ENCODE peak calls at places on chromosomes 5 and 9, in ten cellular contexts. One of them, this sample, is unnamed.

GRCh38 chr5:115873392-115873791 is 31.7 kb downstream of the AP3S1 start:
- DNase-seq in suprapubic skin: no peak
- DNase-seq in H1: no peak
- DNase-seq in A549: no peak
- DNase-seq in ovary: no peak
- DNase-seq in tibial nerve: no peak
- DNase-seq in stomach: no peak
- DNase-seq in sigmoid colon: no peak
- DNase-seq in upper lobe of left lung: no peak
- DNase-seq in HepG2: no peak
- DNase-seq in this sample: no peak

GRCh38 chr5:135944967-135945560 is 9.7 kb downstream of the LECT2 start:
- DNase-seq in suprapubic skin: no peak
- DNase-seq in H1: no peak
- DNase-seq in A549: peak; percentile 44
- DNase-seq in ovary: peak; percentile 25
- DNase-seq in tibial nerve: no peak
- DNase-seq in stomach: no peak
- DNase-seq in sigmoid colon: peak; percentile 76
- DNase-seq in upper lobe of left lung: no peak
- DNase-seq in HepG2: peak; percentile 86
- DNase-seq in this sample: peak; percentile 45

GRCh38 chr5:56575821-56576220 is 239.5 kb upstream of the MAP3K1 start:
- DNase-seq in suprapubic skin: no peak
- DNase-seq in H1: no peak
- DNase-seq in A549: no peak
- DNase-seq in ovary: no peak
- DNase-seq in tibial nerve: no peak
- DNase-seq in stomach: no peak
- DNase-seq in sigmoid colon: no peak
- DNase-seq in upper lobe of left lung: no peak
- DNase-seq in HepG2: no peak
- DNase-seq in this sample: no peak

GRCh38 chr9:19492775-19493173 is 84.0 kb downstream of the ACER2 start:
- DNase-seq in suprapubic skin: no peak
- DNase-seq in H1: no peak
- DNase-seq in A549: no peak
- DNase-seq in ovary: no peak
- DNase-seq in tibial nerve: no peak
- DNase-seq in stomach: no peak
- DNase-seq in sigmoid colon: no peak
- DNase-seq in upper lobe of left lung: no peak
- DNase-seq in HepG2: no peak
- DNase-seq in this sample: no peak

GRCh38 chr9:89311346-89312153 is 555 bp downstream of the CKS2 start:
- DNase-seq in suprapubic skin: no peak
- DNase-seq in H1: no peak
- DNase-seq in A549: no peak
- DNase-seq in ovary: no peak
- DNase-seq in tibial nerve: no peak
- DNase-seq in stomach: no peak
- DNase-seq in sigmoid colon: peak; percentile 67
- DNase-seq in upper lobe of left lung: peak; percentile 89
- DNase-seq in HepG2: no peak
- DNase-seq in this sample: peak; percentile 21

GRCh38 chr5:37111426-37112382 is 137.5 kb downstream of the CPLANE1 start:
- DNase-seq in suprapubic skin: no peak
- DNase-seq in H1: no peak
- DNase-seq in A549: no peak
- DNase-seq in ovary: no peak
- DNase-seq in tibial nerve: no peak
- DNase-seq in stomach: no peak
- DNase-seq in sigmoid colon: no peak
- DNase-seq in upper lobe of left lung: no peak
- DNase-seq in HepG2: no peak
- DNase-seq in this sample: no peak

GRCh38 chr9:127520941-127521918 is 69.9 kb downstream of the LRSAM1 start:
- DNase-seq in suprapubic skin: no peak
- DNase-seq in H1: no peak
- DNase-seq in A549: no peak
- DNase-seq in ovary: peak; percentile 80
- DNase-seq in tibial nerve: no peak
- DNase-seq in stomach: no peak
- DNase-seq in sigmoid colon: no peak
- DNase-seq in upper lobe of left lung: peak; percentile 79
- DNase-seq in HepG2: no peak
- DNase-seq in this sample: no peak

GRCh38 chr5:171678631-171679030 is 107.0 kb upstream of the SMIM23 start:
- DNase-seq in suprapubic skin: no peak
- DNase-seq in H1: no peak
- DNase-seq in A549: no peak
- DNase-seq in ovary: no peak
- DNase-seq in tibial nerve: no peak
- DNase-seq in stomach: no peak
- DNase-seq in sigmoid colon: no peak
- DNase-seq in upper lobe of left lung: no peak
- DNase-seq in HepG2: no peak
- DNase-seq in this sample: no peak

GRCh38 chr5:142000709-142001484 is 11.9 kb downstream of the GNPDA1 start:
- DNase-seq in suprapubic skin: no peak
- DNase-seq in H1: no peak
- DNase-seq in A549: no peak
- DNase-seq in ovary: no peak
- DNase-seq in tibial nerve: no peak
- DNase-seq in stomach: no peak
- DNase-seq in sigmoid colon: no peak
- DNase-seq in upper lobe of left lung: no peak
- DNase-seq in HepG2: peak; percentile 7
- DNase-seq in this sample: no peak

GRCh38 chr5:179113945-179114641 is 53.9 kb downstream of the ZNF354C start:
- DNase-seq in suprapubic skin: peak; percentile 59
- DNase-seq in H1: no peak
- DNase-seq in A549: no peak
- DNase-seq in ovary: no peak
- DNase-seq in tibial nerve: no peak
- DNase-seq in stomach: peak; percentile 14
- DNase-seq in sigmoid colon: peak; percentile 19
- DNase-seq in upper lobe of left lung: no peak
- DNase-seq in HepG2: no peak
- DNase-seq in this sample: no peak

GRCh38 chr5:179112469-179113142 is 52.4 kb downstream of the ZNF354C start:
- DNase-seq in suprapubic skin: no peak
- DNase-seq in H1: no peak
- DNase-seq in A549: no peak
- DNase-seq in ovary: no peak
- DNase-seq in tibial nerve: no peak
- DNase-seq in stomach: peak; percentile 9
- DNase-seq in sigmoid colon: no peak
- DNase-seq in upper lobe of left lung: no peak
- DNase-seq in HepG2: no peak
- DNase-seq in this sample: no peak

GRCh38 chr5:179113143-179113530 is 53.0 kb downstream of the ZNF354C start:
- DNase-seq in suprapubic skin: peak; percentile 41
- DNase-seq in H1: no peak
- DNase-seq in A549: no peak
- DNase-seq in ovary: no peak
- DNase-seq in tibial nerve: no peak
- DNase-seq in stomach: peak; percentile 5
- DNase-seq in sigmoid colon: no peak
- DNase-seq in upper lobe of left lung: no peak
- DNase-seq in HepG2: no peak
- DNase-seq in this sample: no peak

GRCh38 chr5:179110528-179110927 is 50.4 kb downstream of the ZNF354C start:
- DNase-seq in suprapubic skin: no peak
- DNase-seq in H1: no peak
- DNase-seq in A549: no peak
- DNase-seq in ovary: no peak
- DNase-seq in tibial nerve: no peak
- DNase-seq in stomach: no peak
- DNase-seq in sigmoid colon: no peak
- DNase-seq in upper lobe of left lung: no peak
- DNase-seq in HepG2: no peak
- DNase-seq in this sample: no peak

DNA sequence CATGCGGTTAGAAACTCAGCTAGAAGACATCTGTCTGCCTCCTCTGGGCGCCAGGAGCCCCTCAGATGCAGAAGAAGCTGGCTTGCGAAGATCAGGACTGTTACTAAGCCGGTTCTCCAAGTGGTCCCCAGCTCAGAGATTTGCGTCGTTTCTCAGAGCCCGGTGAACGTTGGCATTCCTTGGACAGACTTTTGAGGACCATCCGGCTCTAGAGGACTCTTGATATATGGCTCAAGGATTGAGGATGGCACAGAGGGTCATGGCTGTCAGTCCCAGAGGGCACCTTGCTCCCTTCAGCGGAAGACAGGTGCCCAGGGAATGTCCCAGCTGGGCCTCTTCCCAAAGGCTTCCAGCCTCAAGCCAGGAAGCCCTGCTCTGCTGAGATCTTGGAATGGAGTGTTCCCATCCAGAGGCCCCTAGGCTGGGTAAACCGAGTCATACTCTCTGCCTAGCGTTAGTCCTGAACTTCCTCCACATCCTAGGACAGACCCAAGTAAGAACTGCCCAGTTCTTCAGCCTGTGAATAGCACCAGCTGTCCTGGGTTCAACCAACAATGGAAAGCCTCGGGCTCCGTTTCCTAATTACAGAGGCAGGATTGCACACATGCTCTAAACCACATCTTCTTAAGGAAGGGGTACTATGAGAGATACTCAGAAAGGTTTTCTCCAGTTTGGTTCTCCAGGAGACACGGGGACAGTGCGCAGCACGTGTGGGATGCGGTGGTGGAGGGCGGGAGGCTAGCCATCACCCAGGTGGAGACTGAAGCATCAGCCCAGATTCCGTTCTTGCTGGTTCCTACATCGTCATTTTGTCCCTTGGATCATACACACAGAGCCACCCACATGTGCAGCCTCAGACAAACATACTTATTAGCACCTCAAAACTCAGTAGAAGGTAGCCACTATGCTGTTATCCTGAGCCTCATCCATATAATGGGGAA is 51.4 kb downstream of the ZNF354C start:
- DNase-seq in suprapubic skin: no peak
- DNase-seq in H1: no peak
- DNase-seq in A549: no peak
- DNase-seq in ovary: no peak
- DNase-seq in tibial nerve: no peak
- DNase-seq in stomach: no peak
- DNase-seq in sigmoid colon: no peak
- DNase-seq in upper lobe of left lung: no peak
- DNase-seq in HepG2: no peak
- DNase-seq in this sample: no peak
- TF ChIP-seq EP300 in suprapubic skin: no peak
- TF ChIP-seq EP300 in H1: no peak
- TF ChIP-seq EP300 in A549: no peak
- TF ChIP-seq EP300 in ovary: no peak
- TF ChIP-seq EP300 in tibial nerve: no peak
- TF ChIP-seq EP300 in stomach: no peak
- TF ChIP-seq EP300 in sigmoid colon: no peak
- TF ChIP-seq EP300 in upper lobe of left lung: no peak
- TF ChIP-seq EP300 in HepG2: no peak
- TF ChIP-seq EP300 in this sample: no peak

DNA sequence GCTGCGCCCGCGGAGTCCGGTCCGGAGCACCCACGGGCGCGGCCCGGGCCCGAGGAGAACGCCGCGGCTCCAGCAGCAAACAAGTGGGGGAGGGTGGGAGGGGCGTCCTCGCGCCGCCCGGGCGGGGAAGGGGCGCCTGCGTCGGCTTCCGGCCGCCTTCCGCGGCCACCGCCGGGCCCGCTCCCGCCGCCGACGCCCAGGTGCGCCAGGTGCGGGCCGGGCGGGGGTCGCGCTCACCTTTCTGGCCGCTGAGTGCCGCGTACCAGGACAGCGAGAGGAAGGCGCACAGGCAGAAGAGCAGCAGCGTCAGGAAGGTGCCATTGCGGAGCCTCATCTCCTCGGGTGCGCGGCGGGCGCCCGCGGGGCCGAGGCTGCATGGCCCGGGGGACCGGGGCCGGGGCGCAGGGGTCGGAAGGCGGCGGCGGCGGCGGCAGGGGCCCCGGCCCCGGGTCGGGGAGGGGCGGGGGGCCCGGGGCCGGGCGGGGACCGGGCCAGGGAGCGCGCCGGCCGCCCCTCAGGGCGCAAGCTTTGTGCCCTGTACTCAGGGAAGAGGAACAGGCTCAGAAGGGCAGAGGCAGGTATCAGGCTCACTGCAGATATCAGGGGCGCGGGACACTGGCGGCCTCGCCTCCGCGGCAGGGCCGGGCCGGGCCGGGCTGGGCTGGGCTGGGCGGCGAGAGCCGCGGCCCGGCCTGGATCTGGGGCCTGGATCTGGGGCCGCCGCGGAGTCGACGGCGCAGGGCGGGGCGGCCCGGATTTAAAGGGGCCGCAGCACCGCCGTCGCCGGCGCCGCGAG is at the start of gene MGAT4B:
- DNase-seq in suprapubic skin: peak; percentile 83
- DNase-seq in H1: no peak
- DNase-seq in A549: no peak
- DNase-seq in ovary: peak; percentile 72
- DNase-seq in tibial nerve: peak; percentile 55
- DNase-seq in stomach: peak; percentile 87
- DNase-seq in sigmoid colon: peak; percentile 86
- DNase-seq in upper lobe of left lung: peak; percentile 95
- DNase-seq in HepG2: no peak
- DNase-seq in this sample: peak; percentile 87
- TF ChIP-seq EP300 in suprapubic skin: no peak
- TF ChIP-seq EP300 in H1: no peak
- TF ChIP-seq EP300 in A549: no peak
- TF ChIP-seq EP300 in ovary: no peak
- TF ChIP-seq EP300 in tibial nerve: no peak
- TF ChIP-seq EP300 in stomach: no peak
- TF ChIP-seq EP300 in sigmoid colon: no peak
- TF ChIP-seq EP300 in upper lobe of left lung: no peak
- TF ChIP-seq EP300 in HepG2: no peak
- TF ChIP-seq EP300 in this sample: no peak

DNA sequence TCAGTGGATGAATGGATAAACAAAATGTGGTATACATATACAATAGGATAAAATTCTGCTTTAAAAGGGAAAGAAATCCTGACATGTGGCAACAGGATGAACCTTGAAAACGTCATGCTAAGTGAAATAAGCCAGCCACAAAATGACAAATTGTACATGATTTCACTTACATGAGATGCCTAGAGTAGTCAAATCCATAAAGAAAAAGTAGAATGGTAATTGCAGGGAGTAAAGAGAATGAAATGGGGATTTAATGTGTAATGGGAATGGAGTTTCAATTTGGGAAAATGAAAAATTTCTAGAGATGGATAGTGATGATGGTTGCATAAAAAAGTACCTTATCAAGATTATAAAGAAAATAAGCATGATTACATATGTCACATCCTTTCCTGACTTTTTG is 1489.2 kb upstream of the C9orf72 start:
- DNase-seq in suprapubic skin: no peak
- DNase-seq in H1: no peak
- DNase-seq in A549: no peak
- DNase-seq in ovary: no peak
- DNase-seq in tibial nerve: no peak
- DNase-seq in stomach: no peak
- DNase-seq in sigmoid colon: no peak
- DNase-seq in upper lobe of left lung: no peak
- DNase-seq in HepG2: no peak
- DNase-seq in this sample: no peak
- TF ChIP-seq EP300 in suprapubic skin: no peak
- TF ChIP-seq EP300 in H1: no peak
- TF ChIP-seq EP300 in A549: no peak
- TF ChIP-seq EP300 in ovary: no peak
- TF ChIP-seq EP300 in tibial nerve: no peak
- TF ChIP-seq EP300 in stomach: no peak
- TF ChIP-seq EP300 in sigmoid colon: no peak
- TF ChIP-seq EP300 in upper lobe of left lung: no peak
- TF ChIP-seq EP300 in HepG2: no peak
- TF ChIP-seq EP300 in this sample: no peak

GRCh38 chr5:147822686-147823491 is 8.6 kb downstream of the SPINK1 start:
- DNase-seq in suprapubic skin: no peak
- DNase-seq in H1: peak; percentile 31
- DNase-seq in A549: peak; percentile 18
- DNase-seq in ovary: peak; percentile 13
- DNase-seq in tibial nerve: no peak
- DNase-seq in stomach: peak; percentile 53
- DNase-seq in sigmoid colon: peak; percentile 73
- DNase-seq in upper lobe of left lung: no peak
- DNase-seq in HepG2: peak; percentile 17
- DNase-seq in this sample: peak; percentile 35
- TF ChIP-seq EP300 in suprapubic skin: no peak
- TF ChIP-seq EP300 in H1: no peak
- TF ChIP-seq EP300 in A549: no peak
- TF ChIP-seq EP300 in ovary: no peak
- TF ChIP-seq EP300 in tibial nerve: no peak
- TF ChIP-seq EP300 in stomach: no peak
- TF ChIP-seq EP300 in sigmoid colon: no peak
- TF ChIP-seq EP300 in upper lobe of left lung: no peak
- TF ChIP-seq EP300 in HepG2: no peak
- TF ChIP-seq EP300 in this sample: no peak

This sample was measured in transverse colon.